ENCODE peak calls at places on chromosomes 6 and 20, in seven cellular contexts. G is islet precursor cell; Q is cardiac muscle cell; W is lower lobe of right lung; Z is stimulated activated CD4-positive, alpha-beta T cell treated with anti-CD3 and anti-CD28 coated beads, Interleukin-2, amount 100 ng/mL, for 48 hours; N is RWPE1; O is BE2C. H is an unnamed sample.

GRCh38 chr6:157317129-157317814 is 6.0 kb downstream of the TMEM242 start:
- DNase-seq in W (no peak), G (no peak), Z (peak), N (peak), Q (peak), O (peak), H (peak)

GRCh38 chr6:149474108-149474935 is 10.5 kb downstream of the ZC3H12D start:
- DNase-seq in Z (no peak), O (no peak), N (no peak), G (no peak), W (no peak), Q (no peak), H (no peak)

GRCh38 chr6:139325003-139325600 is 33.3 kb upstream of the TXLNB start:
- DNase-seq in N (no peak), Q (no peak), O (no peak), W (no peak), G (no peak), Z (no peak), H (no peak)

GRCh38 chr6:128519132-128519930 is 1.1 kb downstream of the PTPRK start:
- DNase-seq in Q (peak), O (peak), N (peak), G (peak), Z (peak), W (peak), H (peak)

GRCh38 chr6:133040025-133040838 is 200.9 kb upstream of the EYA4 start:
- DNase-seq in O (peak), G (no peak), Q (peak), N (peak), W (no peak), Z (no peak), H (no peak)

GRCh38 chr6:93468291-93468690 is 48.9 kb upstream of the EPHA7 start:
- DNase-seq in W (no peak), O (no peak), Q (peak), N (no peak), G (peak), Z (no peak), H (no peak)

GRCh38 chr20:23080521-23080920 is 5.6 kb downstream of the CD93 start:
- DNase-seq in Z (no peak), W (no peak), N (no peak), O (no peak), G (no peak), Q (no peak), H (no peak)

GRCh38 chr6:17725083-17725482 is 18.4 kb upstream of the NUP153 start:
- DNase-seq in G (peak), O (peak), N (no peak), Q (peak), Z (no peak), W (no peak), H (no peak)

GRCh38 chr6:25279748-25280616 is 808 bp downstream of the CARMIL1 start:
- DNase-seq in Q (no peak), G (peak), W (peak), Z (peak), O (peak), N (peak), H (peak)

GRCh38 chr20:1225263-1225728 is 548 bp upstream of the RAD21L1 start:
- DNase-seq in G (no peak), Z (no peak), W (no peak), N (no peak), Q (no peak), O (no peak), H (peak)

GRCh38 chr6:18147160-18147559 is 7.7 kb downstream of the TPMT start:
- DNase-seq in O (no peak), Z (no peak), Q (peak), W (no peak), G (no peak), N (peak), H (peak)

GRCh38 chr6:52016918-52017748 is 70.3 kb downstream of the PKHD1 start:
- DNase-seq in W (no peak), N (no peak), G (peak), O (peak), Z (no peak), Q (no peak), H (no peak)

GRCh38 chr6:89734526-89734925 is 85.1 kb downstream of the MDN1 start:
- DNase-seq in N (no peak), O (no peak), Z (no peak), Q (no peak), W (no peak), G (peak), H (peak)

GRCh38 chr20:56542489-56543020 is 9.5 kb downstream of the FAM209B start:
- DNase-seq in Z (no peak), W (no peak), Q (no peak), O (no peak), G (no peak), N (no peak), H (no peak)

GRCh38 chr6:160788806-160789205 is 86.8 kb downstream of the PLG start:
- DNase-seq in N (no peak), Z (no peak), G (no peak), W (no peak), Q (no peak), O (no peak), H (no peak)

GRCh38 chr6:106961136-106961535 is 13.4 kb downstream of the CD24 start:
- DNase-seq in Q (no peak), G (no peak), W (no peak), O (no peak), Z (no peak), N (no peak), H (no peak)

GRCh38 chr20:32040142-32040953 is 11.7 kb upstream of the HCK start:
- DNase-seq in N (peak), G (peak), Q (no peak), W (peak), Z (no peak), O (no peak), H (no peak)

GRCh38 chr6:79005024-79005423 is 73.0 kb downstream of the PHIP start:
- DNase-seq in Q (peak), W (no peak), O (no peak), G (no peak), Z (no peak), N (no peak), H (no peak)

GRCh38 chr6:11921017-11921438 is 91.1 kb upstream of the HIVEP1 start:
- DNase-seq in N (peak), Q (peak), O (no peak), Z (no peak), G (peak), W (no peak), H (peak)

GRCh38 chr6:154782245-154782644 is 49.0 kb downstream of the SCAF8 start:
- DNase-seq in Z (no peak), W (no peak), Q (no peak), G (no peak), N (no peak), O (no peak), H (no peak)

GRCh38 chr6:158589371-158589770 is 29.5 kb downstream of the TMEM181 start:
- DNase-seq in Z (no peak), G (no peak), O (no peak), Q (no peak), N (no peak), W (no peak), H (no peak)

GRCh38 chr6:89242574-89243330 is 25.6 kb upstream of the GABRR1 start:
- DNase-seq in G (no peak), N (peak), W (no peak), O (peak), Q (peak), Z (no peak), H (peak)

GRCh38 chr6:119110601-119111548 is 32.4 kb upstream of the FAM184A start:
- DNase-seq in O (peak), N (peak), Z (peak), Q (peak), G (peak), W (no peak), H (peak)

GRCh38 chr6:34462561-34462971 is 3.3 kb upstream of the PACSIN1 start:
- DNase-seq in N (no peak), Q (peak), G (peak), W (no peak), Z (no peak), O (peak), H (peak)

GRCh38 chr6:147567141-147567805 is 58.8 kb downstream of the SAMD5 start:
- DNase-seq in O (no peak), W (no peak), G (no peak), Z (no peak), N (no peak), Q (no peak), H (no peak)

GRCh38 chr20:59055302-59055701 is 12.7 kb upstream of the PRELID3B start:
- DNase-seq in Q (peak), N (no peak), G (no peak), W (no peak), Z (no peak), O (no peak), H (no peak)

GRCh38 chr6:7087491-7087979 is 20.2 kb upstream of the RREB1 start:
- DNase-seq in Z (no peak), N (no peak), W (no peak), O (no peak), Q (no peak), G (no peak), H (no peak)

GRCh38 chr20:51172558-51173428 is 149.9 kb upstream of the KCNG1 start:
- DNase-seq in O (no peak), W (no peak), G (peak), N (no peak), Z (no peak), Q (no peak), H (no peak)

GRCh38 chr6:15417811-15418210 is 171.9 kb downstream of the JARID2 start:
- DNase-seq in Q (peak), O (no peak), Z (peak), N (peak), G (no peak), W (no peak), H (no peak)

GRCh38 chr6:105994522-105995402 is 91.4 kb upstream of the PRDM1 start:
- DNase-seq in Z (peak), W (peak), G (peak), Q (peak), O (peak), N (peak), H (no peak)

GRCh38 chr20:62284448-62284847 is 18.3 kb upstream of the ADRM1 start:
- DNase-seq in Z (no peak), N (no peak), Q (no peak), G (no peak), W (no peak), O (no peak), H (no peak)

GRCh38 chr6:140879861-140880260 is 1252.9 kb upstream of the GJE1 start:
- DNase-seq in Z (no peak), N (peak), Q (peak), G (no peak), O (no peak), W (no peak), H (peak)

GRCh38 chr6:15616266-15616665 is 46.6 kb downstream of the DTNBP1 start:
- DNase-seq in O (no peak), Q (no peak), N (no peak), Z (no peak), W (no peak), G (no peak), H (peak)

GRCh38 chr6:754202-754601 is 61.3 kb upstream of the EXOC2 start:
- DNase-seq in W (no peak), Q (no peak), Z (no peak), N (no peak), O (no peak), G (no peak), H (no peak)

GRCh38 chr6:118397653-118398052 is 150.4 kb upstream of the PLN start:
- DNase-seq in Z (no peak), Q (no peak), W (no peak), O (no peak), N (no peak), G (no peak), H (no peak)

GRCh38 chr20:61748376-61748775 is 317.3 kb downstream of the TAF4 start:
- DNase-seq in W (no peak), N (no peak), G (no peak), Q (no peak), O (no peak), Z (no peak), H (no peak)